ENCODE peak calls at places on chromosomes 3 and 15, in four cellular contexts. E is right atrium auricular region, G is GM20000, U is iris pigment epithelial cell. D is an unnamed sample.

GRCh38 chr3:165130709-165131108 is 52.4 kb upstream of the SI start:
- DNase-seq in E (no peak), G (no peak), U (no peak), D (no peak)

GRCh38 chr3:142215111-142215510 is 10.3 kb downstream of the GK5 start:
- DNase-seq in U (peak), G (no peak), E (no peak), D (no peak)

GRCh38 chr15:38768970-38769369 is 204.4 kb upstream of the RASGRP1 start:
- DNase-seq in U (peak), G (no peak), E (peak), D (no peak)

GRCh38 chr3:141602706-141603105 is 115.9 kb downstream of the RASA2 start:
- DNase-seq in E (no peak), G (no peak), U (no peak), D (no peak)

GRCh38 chr15:35728176-35728938 is 182.4 kb upstream of the DPH6 start:
- DNase-seq in E (no peak), G (no peak), U (no peak), D (no peak)

GRCh38 chr3:89504432-89504831 is 397.0 kb downstream of the EPHA3 start:
- DNase-seq in E (no peak), U (no peak), G (no peak), D (no peak)

GRCh38 chr3:136120373-136121348 is 75.5 kb downstream of the MSL2 start:
- DNase-seq in U (peak), G (no peak), E (no peak), D (no peak)

GRCh38 chr3:148861277-148861869 is 3.7 kb upstream of the CPA3 start:
- DNase-seq in U (peak), G (peak), E (no peak), D (no peak)

GRCh38 chr3:40350529-40350928 is 36.5 kb upstream of the ENTPD3 start:
- DNase-seq in U (no peak), G (no peak), E (no peak), D (no peak)

GRCh38 chr15:77144492-77145070 is 73.7 kb upstream of the TSPAN3 start:
- DNase-seq in U (peak), E (no peak), G (no peak), D (no peak)